ENCODE peak calls at places on chromosomes 4 and X, in five cellular contexts. L is BJ; E is activated effector memory CD4-positive, alpha-beta T cell treated with Interleukin-2 at 50 U/mL for 16 hours; B is kidney tubule cell; J is A549. X is an unnamed sample.

GRCh38 chrX:154505726-154506125 is 10.3 kb downstream of the FAM3A start:
- DNase-seq in B (peak), J (no peak), L (no peak), E (no peak), X (no peak)

GRCh38 chr4:110959041-110959643 is 336.3 kb upstream of the PITX2 start:
- DNase-seq in J (no peak), E (no peak), L (no peak), B (peak), X (peak)

GRCh38 chr4:86319390-86319789 is 40.5 kb downstream of the MAPK10 start:
- DNase-seq in J (no peak), B (no peak), E (no peak), L (no peak), X (no peak)

GRCh38 chr4:79134767-79135166 is 191.1 kb downstream of the NAA11 start:
- DNase-seq in L (no peak), E (no peak), J (no peak), B (no peak), X (no peak)

GRCh38 chr4:47490550-47490949 is 5.5 kb downstream of the ATP10D start:
- DNase-seq in E (no peak), J (peak), L (no peak), B (peak), X (peak)

GRCh38 chr4:131316086-131316485 is 1833.0 kb upstream of the PCDH10 start:
- DNase-seq in B (no peak), L (no peak), J (no peak), E (no peak), X (no peak)

GRCh38 chrX:133307637-133308485 is 89.7 kb upstream of the TFDP3 start:
- DNase-seq in E (no peak), B (no peak), L (no peak), J (no peak), X (peak)

GRCh38 chrX:10166731-10167149 is 10.0 kb downstream of the CLCN4 start:
- DNase-seq in L (no peak), B (no peak), E (no peak), J (no peak), X (no peak)

GRCh38 chrX:40878821-40879571 is 143.7 kb upstream of the MED14 start:
- DNase-seq in L (no peak), B (no peak), E (no peak), J (no peak), X (no peak)

GRCh38 chrX:74423289-74423985 is 2.1 kb downstream of the SLC16A2 start:
- DNase-seq in L (no peak), E (no peak), B (peak), J (no peak), X (no peak)

GRCh38 chrX:33149580-33149979 is 61.8 kb downstream of the DMD start:
- DNase-seq in E (no peak), B (no peak), L (no peak), J (no peak), X (no peak)

GRCh38 chr4:33714971-33715370 is 2529.3 kb downstream of the ARAP2 start:
- DNase-seq in B (no peak), L (no peak), E (no peak), J (no peak), X (no peak)

GRCh38 chr4:5712517-5712916 is 1.5 kb downstream of the EVC start:
- DNase-seq in E (no peak), J (no peak), L (no peak), B (peak), X (peak)

GRCh38 chr4:3745886-3746656 is 20.1 kb upstream of the ADRA2C start:
- DNase-seq in L (no peak), B (no peak), J (peak), E (no peak), X (no peak)

GRCh38 chr4:41569957-41570356 is 32.0 kb downstream of the LIMCH1 start:
- DNase-seq in L (peak), E (no peak), J (no peak), B (peak), X (no peak)

GRCh38 chrX:34365482-34365881 is 233.4 kb upstream of the FAM47A start:
- DNase-seq in J (no peak), L (no peak), B (peak), E (no peak), X (peak)

GRCh38 chr4:41320278-41320677 is 63.5 kb downstream of the UCHL1 start:
- DNase-seq in B (no peak), E (no peak), L (no peak), J (no peak), X (no peak)

GRCh38 chrX:71911023-71911730 is 532 bp downstream of the NHSL2 start:
- DNase-seq in L (no peak), J (peak), E (peak), B (peak), X (no peak)

GRCh38 chrX:49175435-49175834 is 3.7 kb downstream of the PLP2 start:
- DNase-seq in B (no peak), L (no peak), J (no peak), E (no peak), X (no peak)

GRCh38 chr4:64545593-64545992 is 136.3 kb upstream of the TECRL start:
- DNase-seq in J (no peak), L (no peak), E (no peak), B (no peak), X (no peak)

GRCh38 chr4:26746742-26747351 is 113.8 kb upstream of the STIM2 start:
- DNase-seq in B (no peak), E (no peak), L (no peak), J (no peak), X (no peak)

GRCh38 chr4:1234296-1234695 is 14.6 kb downstream of the CTBP1 start:
- DNase-seq in B (no peak), J (no peak), L (peak), E (no peak), X (peak)

GRCh38 chr4:44700427-44700826 is 22.2 kb downstream of the GUF1 start:
- DNase-seq in J (no peak), E (no peak), B (no peak), L (no peak), X (no peak)

GRCh38 chr4:100981447-100982204 is 365.7 kb downstream of the PPP3CA start:
- DNase-seq in B (no peak), J (no peak), E (no peak), L (no peak), X (peak)

GRCh38 chr4:3518941-3519340 is 13.3 kb downstream of the LRPAP1 start:
- DNase-seq in E (no peak), L (no peak), J (no peak), B (no peak), X (no peak)

GRCh38 chr4:182235016-182235415 is 8.2 kb upstream of the TENM3 start:
- DNase-seq in E (no peak), B (no peak), L (peak), J (no peak), X (no peak)

GRCh38 chr4:106344324-106344970 is 24.1 kb downstream of the GIMD1 start:
- DNase-seq in E (no peak), B (peak), J (no peak), L (no peak), X (peak)

GRCh38 chrX:79270401-79270800 is 96.7 kb downstream of the ITM2A start:
- DNase-seq in E (peak), L (no peak), J (no peak), B (peak), X (no peak)

GRCh38 chr4:163167333-163167626 is 590 bp upstream of the NAF1 start:
- DNase-seq in L (no peak), E (no peak), B (no peak), J (no peak), X (peak)

GRCh38 chrX:13123857-13124345 is 79.5 kb upstream of the FAM9C start:
- DNase-seq in E (no peak), L (no peak), B (no peak), J (no peak), X (peak)

GRCh38 chr4:38493068-38493467 is 170.9 kb upstream of the KLF3 start:
- DNase-seq in J (no peak), E (no peak), B (no peak), L (no peak), X (no peak)

GRCh38 chr4:41692717-41693345 is 55.7 kb downstream of the PHOX2B start:
- DNase-seq in J (peak), E (no peak), L (no peak), B (peak), X (peak)

GRCh38 chr4:125501661-125502060 is 186.9 kb downstream of the FAT4 start:
- DNase-seq in B (no peak), E (no peak), J (no peak), L (no peak), X (no peak)

GRCh38 chr4:48570646-48571220 is 80.7 kb downstream of the ZAR1 start:
- DNase-seq in L (peak), E (no peak), J (no peak), B (peak), X (peak)

GRCh38 chrX:146881521-146881920 is 67.0 kb upstream of the CXorf51A start:
- DNase-seq in J (no peak), L (no peak), B (no peak), E (no peak), X (no peak)

GRCh38 chr4:112296949-112297483 is at the start of gene ALPK1:
- DNase-seq in E (no peak), B (peak), L (peak), J (peak), X (peak)

GRCh38 chrX:136185409-136186022 is 38.2 kb downstream of the FHL1 start:
- DNase-seq in L (no peak), B (peak), J (peak), E (no peak), X (peak)

X was measured in fibroblast of the aortic adventitia.